ENCODE peak calls at places on chromosome 19, in seven cellular contexts. One of them, this sample, is unnamed.

GRCh38 chr19:650121-650520 is 10.4 kb downstream of the FGF22 start:
- DNase-seq in stimulated activated CD8-positive, alpha-beta memory T cell treated with anti-CD3 and anti-CD28 coated beads, Interleukin-7, amount 100 ng/mL, for 4 hours: no peak
- DNase-seq in tibial nerve: no peak
- DNase-seq in AG04450: no peak
- DNase-seq in stimulated activated CD4-positive, alpha-beta T cell treated with anti-CD3 and anti-CD28 coated beads, Interleukin-15, amount 100 ng/mL, for 48 hours: no peak
- DNase-seq in GM03348: no peak
- DNase-seq in A549: no peak
- DNase-seq in this sample: peak

GRCh38 chr19:11552666-11553372 is 6.2 kb downstream of the ELOF1 start:
- DNase-seq in tibial nerve: no peak
- DNase-seq in stimulated activated CD8-positive, alpha-beta memory T cell treated with anti-CD3 and anti-CD28 coated beads, Interleukin-7, amount 100 ng/mL, for 4 hours: no peak
- DNase-seq in A549: no peak
- DNase-seq in stimulated activated CD4-positive, alpha-beta T cell treated with anti-CD3 and anti-CD28 coated beads, Interleukin-15, amount 100 ng/mL, for 48 hours: no peak
- DNase-seq in GM03348: no peak
- DNase-seq in AG04450: no peak
- DNase-seq in this sample: peak

GRCh38 chr19:38924383-38924782 is 6.2 kb downstream of the SARS2 start:
- DNase-seq in AG04450: no peak
- DNase-seq in stimulated activated CD4-positive, alpha-beta T cell treated with anti-CD3 and anti-CD28 coated beads, Interleukin-15, amount 100 ng/mL, for 48 hours: no peak
- DNase-seq in tibial nerve: no peak
- DNase-seq in stimulated activated CD8-positive, alpha-beta memory T cell treated with anti-CD3 and anti-CD28 coated beads, Interleukin-7, amount 100 ng/mL, for 4 hours: no peak
- DNase-seq in A549: no peak
- DNase-seq in GM03348: no peak
- DNase-seq in this sample: no peak

GRCh38 chr19:41161903-41162302 is 31.1 kb upstream of the CYP2S1 start:
- DNase-seq in AG04450: no peak
- DNase-seq in stimulated activated CD4-positive, alpha-beta T cell treated with anti-CD3 and anti-CD28 coated beads, Interleukin-15, amount 100 ng/mL, for 48 hours: no peak
- DNase-seq in stimulated activated CD8-positive, alpha-beta memory T cell treated with anti-CD3 and anti-CD28 coated beads, Interleukin-7, amount 100 ng/mL, for 4 hours: no peak
- DNase-seq in GM03348: no peak
- DNase-seq in tibial nerve: no peak
- DNase-seq in A549: peak
- DNase-seq in this sample: no peak

GRCh38 chr19:10797078-10797477 is 38.9 kb downstream of the TMED1 start:
- DNase-seq in stimulated activated CD4-positive, alpha-beta T cell treated with anti-CD3 and anti-CD28 coated beads, Interleukin-15, amount 100 ng/mL, for 48 hours: no peak
- DNase-seq in stimulated activated CD8-positive, alpha-beta memory T cell treated with anti-CD3 and anti-CD28 coated beads, Interleukin-7, amount 100 ng/mL, for 4 hours: peak
- DNase-seq in A549: no peak
- DNase-seq in tibial nerve: no peak
- DNase-seq in AG04450: no peak
- DNase-seq in GM03348: no peak
- DNase-seq in this sample: no peak

GRCh38 chr19:4814625-4815425 is 16.7 kb downstream of the TICAM1 start:
- DNase-seq in tibial nerve: no peak
- DNase-seq in stimulated activated CD8-positive, alpha-beta memory T cell treated with anti-CD3 and anti-CD28 coated beads, Interleukin-7, amount 100 ng/mL, for 4 hours: no peak
- DNase-seq in GM03348: peak
- DNase-seq in A549: peak
- DNase-seq in AG04450: peak
- DNase-seq in stimulated activated CD4-positive, alpha-beta T cell treated with anti-CD3 and anti-CD28 coated beads, Interleukin-15, amount 100 ng/mL, for 48 hours: no peak
- DNase-seq in this sample: peak

GRCh38 chr19:2691951-2692350 is 10.5 kb downstream of the GNG7 start:
- DNase-seq in AG04450: no peak
- DNase-seq in stimulated activated CD4-positive, alpha-beta T cell treated with anti-CD3 and anti-CD28 coated beads, Interleukin-15, amount 100 ng/mL, for 48 hours: no peak
- DNase-seq in tibial nerve: no peak
- DNase-seq in A549: no peak
- DNase-seq in stimulated activated CD8-positive, alpha-beta memory T cell treated with anti-CD3 and anti-CD28 coated beads, Interleukin-7, amount 100 ng/mL, for 4 hours: no peak
- DNase-seq in GM03348: no peak
- DNase-seq in this sample: no peak

GRCh38 chr19:29529646-29530548 is 4.1 kb downstream of the VSTM2B start:
- DNase-seq in A549: no peak
- DNase-seq in GM03348: no peak
- DNase-seq in tibial nerve: no peak
- DNase-seq in stimulated activated CD8-positive, alpha-beta memory T cell treated with anti-CD3 and anti-CD28 coated beads, Interleukin-7, amount 100 ng/mL, for 4 hours: no peak
- DNase-seq in stimulated activated CD4-positive, alpha-beta T cell treated with anti-CD3 and anti-CD28 coated beads, Interleukin-15, amount 100 ng/mL, for 48 hours: no peak
- DNase-seq in AG04450: no peak
- DNase-seq in this sample: peak

GRCh38 chr19:30153326-30154210 is 211.5 kb downstream of the URI1 start:
- DNase-seq in AG04450: no peak
- DNase-seq in stimulated activated CD4-positive, alpha-beta T cell treated with anti-CD3 and anti-CD28 coated beads, Interleukin-15, amount 100 ng/mL, for 48 hours: no peak
- DNase-seq in A549: no peak
- DNase-seq in tibial nerve: no peak
- DNase-seq in stimulated activated CD8-positive, alpha-beta memory T cell treated with anti-CD3 and anti-CD28 coated beads, Interleukin-7, amount 100 ng/mL, for 4 hours: no peak
- DNase-seq in GM03348: no peak
- DNase-seq in this sample: no peak

GRCh38 chr19:55117063-55117635 is 288 bp downstream of the PPP1R12C start:
- DNase-seq in tibial nerve: no peak
- DNase-seq in AG04450: no peak
- DNase-seq in GM03348: no peak
- DNase-seq in stimulated activated CD8-positive, alpha-beta memory T cell treated with anti-CD3 and anti-CD28 coated beads, Interleukin-7, amount 100 ng/mL, for 4 hours: no peak
- DNase-seq in stimulated activated CD4-positive, alpha-beta T cell treated with anti-CD3 and anti-CD28 coated beads, Interleukin-15, amount 100 ng/mL, for 48 hours: no peak
- DNase-seq in A549: no peak
- DNase-seq in this sample: peak

GRCh38 chr19:49652723-49653465 is 10.9 kb downstream of the SCAF1 start:
- DNase-seq in A549: no peak
- DNase-seq in tibial nerve: no peak
- DNase-seq in AG04450: no peak
- DNase-seq in stimulated activated CD8-positive, alpha-beta memory T cell treated with anti-CD3 and anti-CD28 coated beads, Interleukin-7, amount 100 ng/mL, for 4 hours: no peak
- DNase-seq in stimulated activated CD4-positive, alpha-beta T cell treated with anti-CD3 and anti-CD28 coated beads, Interleukin-15, amount 100 ng/mL, for 48 hours: no peak
- DNase-seq in GM03348: no peak
- DNase-seq in this sample: no peak

GRCh38 chr19:17721821-17722220 is 2.5 kb downstream of the MAP1S start:
- DNase-seq in tibial nerve: no peak
- DNase-seq in stimulated activated CD4-positive, alpha-beta T cell treated with anti-CD3 and anti-CD28 coated beads, Interleukin-15, amount 100 ng/mL, for 48 hours: no peak
- DNase-seq in GM03348: peak
- DNase-seq in stimulated activated CD8-positive, alpha-beta memory T cell treated with anti-CD3 and anti-CD28 coated beads, Interleukin-7, amount 100 ng/mL, for 4 hours: no peak
- DNase-seq in A549: no peak
- DNase-seq in AG04450: no peak
- DNase-seq in this sample: peak

GRCh38 chr19:49570138-49570856 is 10.1 kb downstream of the NOSIP start:
- DNase-seq in GM03348: peak
- DNase-seq in A549: peak
- DNase-seq in stimulated activated CD4-positive, alpha-beta T cell treated with anti-CD3 and anti-CD28 coated beads, Interleukin-15, amount 100 ng/mL, for 48 hours: no peak
- DNase-seq in stimulated activated CD8-positive, alpha-beta memory T cell treated with anti-CD3 and anti-CD28 coated beads, Interleukin-7, amount 100 ng/mL, for 4 hours: peak
- DNase-seq in tibial nerve: peak
- DNase-seq in AG04450: peak
- DNase-seq in this sample: peak

GRCh38 chr19:13463296-13463695 is 43.0 kb downstream of the CACNA1A start:
- DNase-seq in tibial nerve: no peak
- DNase-seq in A549: no peak
- DNase-seq in GM03348: peak
- DNase-seq in AG04450: no peak
- DNase-seq in stimulated activated CD8-positive, alpha-beta memory T cell treated with anti-CD3 and anti-CD28 coated beads, Interleukin-7, amount 100 ng/mL, for 4 hours: no peak
- DNase-seq in stimulated activated CD4-positive, alpha-beta T cell treated with anti-CD3 and anti-CD28 coated beads, Interleukin-15, amount 100 ng/mL, for 48 hours: no peak
- DNase-seq in this sample: peak

GRCh38 chr19:8342316-8342683 is 762 bp downstream of the KANK3 start:
- DNase-seq in AG04450: no peak
- DNase-seq in tibial nerve: no peak
- DNase-seq in stimulated activated CD4-positive, alpha-beta T cell treated with anti-CD3 and anti-CD28 coated beads, Interleukin-15, amount 100 ng/mL, for 48 hours: no peak
- DNase-seq in GM03348: no peak
- DNase-seq in A549: no peak
- DNase-seq in stimulated activated CD8-positive, alpha-beta memory T cell treated with anti-CD3 and anti-CD28 coated beads, Interleukin-7, amount 100 ng/mL, for 4 hours: no peak
- DNase-seq in this sample: no peak

GRCh38 chr19:18278521-18279265 is 2.7 kb downstream of the JUND start:
- DNase-seq in tibial nerve: no peak
- DNase-seq in A549: peak
- DNase-seq in stimulated activated CD4-positive, alpha-beta T cell treated with anti-CD3 and anti-CD28 coated beads, Interleukin-15, amount 100 ng/mL, for 48 hours: no peak
- DNase-seq in AG04450: no peak
- DNase-seq in stimulated activated CD8-positive, alpha-beta memory T cell treated with anti-CD3 and anti-CD28 coated beads, Interleukin-7, amount 100 ng/mL, for 4 hours: no peak
- DNase-seq in GM03348: no peak
- DNase-seq in this sample: peak

GRCh38 chr19:18437481-18438330 is at the start of gene ISYNA1:
- DNase-seq in A549: peak
- DNase-seq in tibial nerve: no peak
- DNase-seq in GM03348: peak
- DNase-seq in AG04450: no peak
- DNase-seq in stimulated activated CD8-positive, alpha-beta memory T cell treated with anti-CD3 and anti-CD28 coated beads, Interleukin-7, amount 100 ng/mL, for 4 hours: peak
- DNase-seq in stimulated activated CD4-positive, alpha-beta T cell treated with anti-CD3 and anti-CD28 coated beads, Interleukin-15, amount 100 ng/mL, for 48 hours: no peak
- DNase-seq in this sample: peak

GRCh38 chr19:33440241-33440640 is 66.7 kb downstream of the CEBPG start:
- DNase-seq in AG04450: no peak
- DNase-seq in GM03348: no peak
- DNase-seq in tibial nerve: no peak
- DNase-seq in stimulated activated CD4-positive, alpha-beta T cell treated with anti-CD3 and anti-CD28 coated beads, Interleukin-15, amount 100 ng/mL, for 48 hours: no peak
- DNase-seq in stimulated activated CD8-positive, alpha-beta memory T cell treated with anti-CD3 and anti-CD28 coated beads, Interleukin-7, amount 100 ng/mL, for 4 hours: no peak
- DNase-seq in A549: no peak
- DNase-seq in this sample: peak

GRCh38 chr19:33381101-33381500 is 7.6 kb downstream of the CEBPG start:
- DNase-seq in A549: no peak
- DNase-seq in tibial nerve: no peak
- DNase-seq in AG04450: no peak
- DNase-seq in stimulated activated CD4-positive, alpha-beta T cell treated with anti-CD3 and anti-CD28 coated beads, Interleukin-15, amount 100 ng/mL, for 48 hours: no peak
- DNase-seq in stimulated activated CD8-positive, alpha-beta memory T cell treated with anti-CD3 and anti-CD28 coated beads, Interleukin-7, amount 100 ng/mL, for 4 hours: no peak
- DNase-seq in GM03348: no peak
- DNase-seq in this sample: no peak

GRCh38 chr19:5057860-5058259 is 88.9 kb downstream of the KDM4B start:
- DNase-seq in AG04450: no peak
- DNase-seq in tibial nerve: no peak
- DNase-seq in A549: peak
- DNase-seq in GM03348: no peak
- DNase-seq in stimulated activated CD4-positive, alpha-beta T cell treated with anti-CD3 and anti-CD28 coated beads, Interleukin-15, amount 100 ng/mL, for 48 hours: no peak
- DNase-seq in stimulated activated CD8-positive, alpha-beta memory T cell treated with anti-CD3 and anti-CD28 coated beads, Interleukin-7, amount 100 ng/mL, for 4 hours: no peak
- DNase-seq in this sample: peak

GRCh38 chr19:53898680-53899341 is 10.3 kb upstream of the CACNG7 start:
- DNase-seq in stimulated activated CD8-positive, alpha-beta memory T cell treated with anti-CD3 and anti-CD28 coated beads, Interleukin-7, amount 100 ng/mL, for 4 hours: no peak
- DNase-seq in tibial nerve: no peak
- DNase-seq in A549: peak
- DNase-seq in AG04450: no peak
- DNase-seq in stimulated activated CD4-positive, alpha-beta T cell treated with anti-CD3 and anti-CD28 coated beads, Interleukin-15, amount 100 ng/mL, for 48 hours: no peak
- DNase-seq in GM03348: no peak
- DNase-seq in this sample: peak

GRCh38 chr19:47045867-47046470 is 2.5 kb downstream of the TMEM160 start:
- DNase-seq in A549: no peak
- DNase-seq in AG04450: no peak
- DNase-seq in stimulated activated CD4-positive, alpha-beta T cell treated with anti-CD3 and anti-CD28 coated beads, Interleukin-15, amount 100 ng/mL, for 48 hours: no peak
- DNase-seq in stimulated activated CD8-positive, alpha-beta memory T cell treated with anti-CD3 and anti-CD28 coated beads, Interleukin-7, amount 100 ng/mL, for 4 hours: no peak
- DNase-seq in GM03348: no peak
- DNase-seq in tibial nerve: no peak
- DNase-seq in this sample: peak

GRCh38 chr19:9847087-9847671 is 12.1 kb downstream of the PIN1 start:
- DNase-seq in tibial nerve: no peak
- DNase-seq in GM03348: peak
- DNase-seq in A549: peak
- DNase-seq in stimulated activated CD8-positive, alpha-beta memory T cell treated with anti-CD3 and anti-CD28 coated beads, Interleukin-7, amount 100 ng/mL, for 4 hours: peak
- DNase-seq in AG04450: peak
- DNase-seq in stimulated activated CD4-positive, alpha-beta T cell treated with anti-CD3 and anti-CD28 coated beads, Interleukin-15, amount 100 ng/mL, for 48 hours: peak
- DNase-seq in this sample: peak

GRCh38 chr19:50230379-50231351 is 27.2 kb downstream of the MYH14 start:
- DNase-seq in stimulated activated CD8-positive, alpha-beta memory T cell treated with anti-CD3 and anti-CD28 coated beads, Interleukin-7, amount 100 ng/mL, for 4 hours: no peak
- DNase-seq in AG04450: no peak
- DNase-seq in A549: no peak
- DNase-seq in tibial nerve: no peak
- DNase-seq in GM03348: no peak
- DNase-seq in stimulated activated CD4-positive, alpha-beta T cell treated with anti-CD3 and anti-CD28 coated beads, Interleukin-15, amount 100 ng/mL, for 48 hours: no peak
- DNase-seq in this sample: peak

GRCh38 chr19:4831351-4832340 is at the start of gene TICAM1:
- DNase-seq in stimulated activated CD8-positive, alpha-beta memory T cell treated with anti-CD3 and anti-CD28 coated beads, Interleukin-7, amount 100 ng/mL, for 4 hours: peak
- DNase-seq in A549: peak
- DNase-seq in GM03348: peak
- DNase-seq in stimulated activated CD4-positive, alpha-beta T cell treated with anti-CD3 and anti-CD28 coated beads, Interleukin-15, amount 100 ng/mL, for 48 hours: peak
- DNase-seq in tibial nerve: peak
- DNase-seq in AG04450: no peak
- DNase-seq in this sample: peak

GRCh38 chr19:36528921-36529518 is 949 bp upstream of the ZNF260 start:
- DNase-seq in A549: no peak
- DNase-seq in GM03348: peak
- DNase-seq in stimulated activated CD4-positive, alpha-beta T cell treated with anti-CD3 and anti-CD28 coated beads, Interleukin-15, amount 100 ng/mL, for 48 hours: no peak
- DNase-seq in tibial nerve: no peak
- DNase-seq in stimulated activated CD8-positive, alpha-beta memory T cell treated with anti-CD3 and anti-CD28 coated beads, Interleukin-7, amount 100 ng/mL, for 4 hours: peak
- DNase-seq in AG04450: no peak
- DNase-seq in this sample: peak

GRCh38 chr19:45860359-45861259 is 2.3 kb downstream of the SYMPK start:
- DNase-seq in tibial nerve: no peak
- DNase-seq in AG04450: no peak
- DNase-seq in stimulated activated CD8-positive, alpha-beta memory T cell treated with anti-CD3 and anti-CD28 coated beads, Interleukin-7, amount 100 ng/mL, for 4 hours: no peak
- DNase-seq in A549: no peak
- DNase-seq in stimulated activated CD4-positive, alpha-beta T cell treated with anti-CD3 and anti-CD28 coated beads, Interleukin-15, amount 100 ng/mL, for 48 hours: no peak
- DNase-seq in GM03348: no peak
- DNase-seq in this sample: no peak